ENCODE peak calls at places on chromosomes 1 and 21, in nine cellular contexts. S is A549, W is H1, N is HCT116, M is K562, B is endothelial cell of umbilical vein, D is SK-N-SH, J is HepG2, U is GM12878. Z is an unnamed sample.

GRCh38 chr1:201591348-201591747 is 52.4 kb downstream of the NAV1 start:
- DNase-seq in M (no peak), W (no peak), N (no peak), S (no peak), U (no peak), D (no peak), B (no peak), J (no peak), Z (no peak)

GRCh38 chr1:228226956-228227791 is 19.3 kb downstream of the OBSCN start:
- DNase-seq in U (no peak), N (no peak), B (peak), M (no peak), J (peak), D (no peak), W (peak), S (peak), Z (peak)

GRCh38 chr1:115320368-115320767 is 17.7 kb downstream of the NGF start:
- DNase-seq in M (no peak), D (no peak), N (no peak), B (no peak), J (no peak), S (peak), W (no peak), U (no peak), Z (peak)

GRCh38 chr1:52927219-52928082 is at the start of gene SCP2:
- DNase-seq in N (peak), B (peak), U (no peak), M (peak), D (peak), S (peak), W (peak), J (peak), Z (peak)

GRCh38 chr1:227370463-227371254 is 52.4 kb upstream of the CDC42BPA start:
- DNase-seq in S (no peak), W (no peak), B (peak), J (no peak), N (no peak), M (no peak), D (no peak), U (no peak), Z (no peak)

GRCh38 chr1:50023292-50024159 is at the start of gene AGBL4:
- DNase-seq in D (peak), U (no peak), S (peak), N (no peak), W (peak), B (peak), M (peak), J (no peak), Z (no peak)

GRCh38 chr1:54528613-54529012 is 19.4 kb upstream of the ACOT11 start:
- DNase-seq in N (no peak), W (no peak), J (no peak), B (no peak), U (no peak), M (no peak), S (no peak), D (no peak), Z (no peak)

GRCh38 chr1:234865171-234866006 is 255.4 kb upstream of the IRF2BP2 start:
- DNase-seq in U (no peak), B (no peak), J (no peak), M (no peak), D (no peak), N (no peak), S (no peak), W (no peak), Z (no peak)

GRCh38 chr1:199758626-199759255 is 268.8 kb upstream of the NR5A2 start:
- DNase-seq in W (no peak), S (peak), B (no peak), J (no peak), D (no peak), M (no peak), N (peak), U (no peak), Z (no peak)

GRCh38 chr21:29189358-29189757 is 58.9 kb downstream of the MAP3K7CL start:
- DNase-seq in N (no peak), U (no peak), D (no peak), B (no peak), J (no peak), S (no peak), W (no peak), M (no peak), Z (no peak)

GRCh38 chr1:145729661-145730436 is 10.6 kb downstream of the CD160 start:
- DNase-seq in D (no peak), J (peak), M (no peak), B (no peak), U (no peak), S (no peak), N (no peak), W (no peak), Z (no peak)

GRCh38 chr1:152907686-152908601 is at the start of gene IVL:
- DNase-seq in W (no peak), M (no peak), J (no peak), S (no peak), U (peak), D (no peak), N (peak), B (no peak), Z (no peak)

GRCh38 chr1:53381790-53382401 is 54.0 kb upstream of the LRP8 start:
- DNase-seq in U (no peak), W (no peak), D (no peak), S (peak), B (peak), J (no peak), M (no peak), N (peak), Z (no peak)

GRCh38 chr1:54254055-54254454 is 54.1 kb downstream of the MRPL37 start:
- DNase-seq in D (no peak), W (no peak), J (no peak), B (peak), S (no peak), M (no peak), U (no peak), N (no peak), Z (no peak)

GRCh38 chr1:235366286-235366685 is 941 bp upstream of the TBCE start:
- DNase-seq in U (no peak), W (no peak), B (no peak), J (no peak), S (no peak), N (no peak), M (peak), D (no peak), Z (peak)

GRCh38 chr1:36257375-36257767 is 33.1 kb downstream of the THRAP3 start:
- DNase-seq in U (no peak), B (no peak), W (no peak), M (peak), D (no peak), N (no peak), S (no peak), J (peak), Z (no peak)

GRCh38 chr1:53180226-53180625 is 16.4 kb upstream of the CPT2 start:
- DNase-seq in M (no peak), U (no peak), D (no peak), S (no peak), J (no peak), N (no peak), W (no peak), B (no peak), Z (no peak)

GRCh38 chr1:167463856-167464565 is 54.3 kb downstream of the CD247 start:
- DNase-seq in W (no peak), D (no peak), J (no peak), M (no peak), S (no peak), B (no peak), U (no peak), N (no peak), Z (no peak)

GRCh38 chr1:9906466-9906865 is 3.6 kb downstream of the CTNNBIP1 start:
- DNase-seq in B (no peak), W (no peak), S (no peak), N (no peak), M (no peak), U (no peak), J (no peak), D (no peak), Z (no peak)

GRCh38 chr1:26542781-26543443 is 13.4 kb downstream of the RPS6KA1 start:
- DNase-seq in S (no peak), B (no peak), N (no peak), D (no peak), J (no peak), M (no peak), U (no peak), W (no peak), Z (peak)

GRCh38 chr1:233440952-233441401 is 113.5 kb downstream of the MAP3K21 start:
- DNase-seq in D (peak), J (peak), B (peak), N (peak), S (peak), M (peak), W (peak), U (peak), Z (peak)

GRCh38 chr1:157504646-157505045 is 47.7 kb downstream of the FCRL5 start:
- DNase-seq in D (no peak), U (no peak), S (no peak), B (no peak), M (peak), N (no peak), J (no peak), W (no peak), Z (no peak)

GRCh38 chr1:166695115-166695514 is 144.2 kb upstream of the POGK start:
- DNase-seq in S (no peak), J (no peak), N (no peak), M (no peak), D (no peak), W (no peak), B (no peak), U (no peak), Z (no peak)

GRCh38 chr1:160080381-160081100 is 797 bp upstream of the KCNJ9 start:
- DNase-seq in U (no peak), D (no peak), N (no peak), W (no peak), S (no peak), M (no peak), J (no peak), B (no peak), Z (no peak)

GRCh38 chr1:117599286-117599685 is 6.6 kb upstream of the TENT5C start:
- DNase-seq in D (no peak), J (no peak), B (no peak), W (no peak), S (no peak), M (no peak), U (no peak), N (no peak), Z (no peak)

GRCh38 chr1:91603409-91603808 is 102.8 kb downstream of the CDC7 start:
- DNase-seq in N (no peak), M (no peak), U (peak), S (no peak), J (no peak), W (no peak), D (no peak), B (no peak), Z (no peak)

GRCh38 chr1:114397601-114398000 is 113.4 kb downstream of the TRIM33 start:
- DNase-seq in W (no peak), S (no peak), M (peak), B (no peak), U (no peak), J (no peak), D (no peak), N (no peak), Z (no peak)

GRCh38 chr21:36125513-36126121 is 9.3 kb upstream of the CBR3 start:
- DNase-seq in M (peak), S (no peak), D (peak), J (peak), N (no peak), U (no peak), B (peak), W (peak), Z (peak)

GRCh38 chr1:152190589-152190988 is 31.6 kb upstream of the RPTN start:
- DNase-seq in D (no peak), U (no peak), J (no peak), W (no peak), N (no peak), B (no peak), S (no peak), M (no peak), Z (no peak)

GRCh38 chr1:3219005-3219724 is 150.2 kb downstream of the PRDM16 start:
- DNase-seq in U (no peak), N (no peak), J (peak), S (peak), M (no peak), W (no peak), B (no peak), D (peak), Z (peak)

GRCh38 chr1:58778593-58778992 is 5.3 kb downstream of the JUN start:
- DNase-seq in N (no peak), U (no peak), D (no peak), S (no peak), W (no peak), J (no peak), B (no peak), M (no peak), Z (no peak)

GRCh38 chr21:31872452-31873274 is at the start of gene HUNK:
- DNase-seq in S (peak), B (no peak), N (no peak), U (no peak), D (peak), W (no peak), M (no peak), J (peak), Z (peak)

GRCh38 chr1:38018864-38019343 is 6.4 kb downstream of the UTP11 start:
- DNase-seq in D (no peak), N (no peak), J (peak), B (peak), U (no peak), M (no peak), W (no peak), S (no peak), Z (peak)

GRCh38 chr1:47104816-47105215 is 32.4 kb upstream of the CYP4A22 start:
- DNase-seq in J (no peak), D (no peak), S (no peak), M (no peak), W (no peak), U (no peak), N (no peak), B (no peak), Z (no peak)

GRCh38 chr21:36813071-36813470 is 114.2 kb downstream of the SIM2 start:
- DNase-seq in M (no peak), S (no peak), J (no peak), U (no peak), W (no peak), D (no peak), B (peak), N (no peak), Z (no peak)

GRCh38 chr1:22739648-22740385 is 29.2 kb downstream of the EPHB2 start:
- DNase-seq in D (no peak), N (no peak), B (peak), M (peak), W (no peak), S (peak), J (no peak), U (no peak), Z (no peak)

GRCh38 chr1:119859647-119860046 is 36.7 kb downstream of the ADAM30 start:
- DNase-seq in U (no peak), D (no peak), N (peak), J (no peak), S (no peak), B (peak), W (no peak), M (peak), Z (peak)

GRCh38 chr1:15972409-15972808 is 3.5 kb downstream of the ZBTB17 start:
- DNase-seq in J (no peak), W (no peak), S (no peak), U (no peak), N (no peak), D (no peak), M (no peak), B (no peak), Z (no peak)

GRCh38 chr1:244104309-244105060 is 53.4 kb downstream of the ZBTB18 start:
- DNase-seq in B (no peak), S (peak), W (no peak), J (peak), M (no peak), D (peak), U (no peak), N (no peak), Z (no peak)

GRCh38 chr1:244100276-244100675 is 49.2 kb downstream of the ZBTB18 start:
- DNase-seq in U (no peak), W (no peak), B (no peak), M (no peak), D (no peak), N (no peak), J (no peak), S (no peak), Z (no peak)

GRCh38 chr1:244100691-244101453 is 49.8 kb downstream of the ZBTB18 start:
- DNase-seq in D (no peak), J (no peak), N (no peak), U (no peak), W (no peak), S (no peak), M (no peak), B (peak), Z (no peak)

GRCh38 chr1:244102051-244102450 is 51.0 kb downstream of the ZBTB18 start:
- DNase-seq in S (no peak), N (no peak), W (no peak), J (no peak), M (no peak), D (no peak), B (no peak), U (no peak), Z (no peak)

DNA sequence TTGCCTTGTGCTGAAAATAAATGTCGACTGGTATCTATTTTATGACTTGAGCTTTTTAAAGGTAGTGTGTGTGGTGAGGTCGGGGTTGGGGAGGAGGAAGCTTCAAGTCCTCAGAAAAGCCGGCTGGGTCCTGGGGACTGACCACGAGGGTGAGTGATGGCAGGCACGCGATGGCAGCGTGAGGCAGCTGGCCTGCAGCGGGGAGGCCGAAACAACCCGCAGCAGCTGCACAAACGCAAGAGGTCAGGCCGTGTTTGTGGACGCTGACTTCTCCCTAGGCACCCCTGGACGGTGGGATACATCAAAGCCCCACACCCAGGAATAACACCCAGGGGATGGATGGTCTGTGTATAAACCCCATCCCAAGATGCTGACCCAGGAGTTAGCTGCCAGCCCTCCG is 51.4 kb downstream of the ZBTB18 start:
- DNase-seq in S (no peak), W (no peak), U (no peak), J (no peak), D (no peak), M (no peak), B (no peak), N (no peak), Z (no peak)
- TF ChIP-seq MAX in S (no peak), W (no peak), U (no peak), J (no peak), D (no peak), M (no peak), B (no peak), N (no peak), Z (no peak)

DNA sequence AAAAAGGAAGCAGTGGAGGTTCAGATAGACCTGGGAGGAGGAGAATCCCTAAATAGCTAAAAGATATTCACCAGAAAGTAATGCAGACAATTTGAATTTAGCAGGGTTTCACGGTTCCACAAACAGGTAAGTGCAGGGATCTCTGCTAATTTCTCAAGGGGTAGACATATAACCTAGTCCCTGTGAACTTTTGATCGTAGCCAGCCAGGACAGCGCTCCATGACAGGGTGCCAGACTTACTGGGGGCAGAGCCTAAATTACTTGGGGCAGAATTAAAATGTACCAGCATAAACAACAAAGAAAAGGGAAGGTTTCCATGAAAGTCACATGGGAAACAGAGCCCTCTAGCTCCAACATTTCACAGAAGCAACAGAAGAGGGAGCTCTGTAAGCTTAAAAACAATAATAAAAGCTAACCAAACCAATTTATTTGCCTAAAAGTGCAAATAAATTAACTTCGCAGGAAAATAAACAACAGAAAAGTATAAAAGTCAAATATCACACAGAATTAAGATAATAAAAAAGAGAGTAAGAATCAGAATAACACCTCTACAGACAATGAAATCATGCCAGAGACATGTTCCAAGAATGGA is 198.3 kb downstream of the DUSP10 start:
- DNase-seq in N (peak), J (no peak), S (no peak), M (no peak), W (no peak), U (no peak), D (peak), B (peak), Z (peak)
- TF ChIP-seq CTCF in N (peak), J (peak), S (peak), M (no peak), W (no peak), U (peak), D (peak), B (peak), Z (peak)

GRCh38 chr1:13892671-13893325 is 192.8 kb downstream of the PRDM2 start:
- DNase-seq in D (peak), J (no peak), B (no peak), S (no peak), M (no peak), W (peak), N (no peak), U (no peak), Z (no peak)
- H3K4me3 ChIP-seq in D (no peak), J (no peak), B (no peak), S (no peak), M (no peak), W (peak), N (no peak), U (no peak), Z (no peak)

DNA sequence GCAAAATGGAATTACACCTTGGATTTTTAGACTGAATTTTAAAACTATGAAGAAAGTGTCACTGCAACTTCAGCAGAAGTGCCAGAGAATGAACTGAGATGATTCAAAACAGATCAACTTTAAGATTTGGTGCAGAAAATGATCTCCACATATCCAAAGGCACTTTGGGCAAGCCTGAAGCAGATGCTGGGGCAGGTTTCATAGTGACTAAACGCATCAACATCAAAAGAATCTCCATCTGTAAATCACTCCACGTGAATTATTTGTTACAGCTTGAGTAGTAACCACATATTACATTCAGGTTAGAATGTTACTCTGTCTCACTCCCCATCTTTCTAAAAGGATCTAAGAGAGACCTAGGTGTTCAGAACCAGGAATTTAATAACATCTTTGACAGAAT is 329.0 kb upstream of the ESRRG start:
- DNase-seq in D (no peak), W (no peak), M (no peak), N (no peak), U (no peak), S (no peak), J (no peak), B (no peak), Z (no peak)
- TF ChIP-seq MAX in D (no peak), W (no peak), M (no peak), N (no peak), U (no peak), S (no peak), J (no peak), B (no peak), Z (no peak)

DNA sequence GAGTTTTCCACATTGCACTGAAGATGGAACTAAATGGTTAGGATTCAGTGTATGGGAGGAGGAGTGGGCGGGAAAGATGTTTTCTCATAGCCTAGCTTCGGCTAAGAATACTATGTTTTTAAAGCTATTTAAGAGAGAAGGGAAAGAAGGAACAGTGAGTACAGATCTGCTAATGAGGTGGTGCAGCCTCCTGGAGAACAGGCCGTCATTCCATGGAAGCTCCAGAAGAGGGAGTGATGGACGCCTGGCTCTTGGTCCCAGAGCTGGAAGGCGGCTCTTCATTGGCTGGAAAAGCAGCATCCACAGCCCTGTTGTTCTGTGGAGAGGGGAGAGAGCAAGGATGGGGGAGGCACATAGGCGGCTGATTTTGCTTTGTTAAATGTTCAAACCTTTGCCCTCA is 6.9 kb downstream of the CAMK1G start:
- DNase-seq in J (peak), B (peak), D (peak), N (no peak), S (no peak), U (no peak), W (peak), M (peak), Z (peak)
- TF ChIP-seq CTCF in J (peak), B (peak), D (peak), N (peak), S (no peak), U (no peak), W (peak), M (peak), Z (peak)